ENCODE peak calls at places on chromosomes 7 and 10, in nine cellular contexts. One of them, this sample, is unnamed.

GRCh38 chr10:123521556-123521955 is 144.6 kb upstream of the GPR26 start:
- DNase-seq in cardiac muscle cell: no peak
- DNase-seq in H1: no peak
- DNase-seq in SJSA1: no peak
- DNase-seq in HepG2: no peak
- DNase-seq in skeletal muscle cell: no peak
- DNase-seq in adrenal gland: no peak
- DNase-seq in brain microvascular endothelial cell: no peak
- DNase-seq in body of pancreas: no peak
- DNase-seq in this sample: no peak

GRCh38 chr7:131250331-131250730 is 77.3 kb upstream of the MKLN1 start:
- DNase-seq in adrenal gland: no peak
- DNase-seq in HepG2: no peak
- DNase-seq in H1: no peak
- DNase-seq in skeletal muscle cell: no peak
- DNase-seq in brain microvascular endothelial cell: no peak
- DNase-seq in SJSA1: no peak
- DNase-seq in cardiac muscle cell: peak
- DNase-seq in body of pancreas: no peak
- DNase-seq in this sample: no peak

GRCh38 chr10:31148955-31149354 is 117.3 kb upstream of the ZNF438 start:
- DNase-seq in SJSA1: no peak
- DNase-seq in body of pancreas: no peak
- DNase-seq in HepG2: no peak
- DNase-seq in adrenal gland: no peak
- DNase-seq in skeletal muscle cell: no peak
- DNase-seq in brain microvascular endothelial cell: no peak
- DNase-seq in cardiac muscle cell: no peak
- DNase-seq in H1: no peak
- DNase-seq in this sample: no peak

GRCh38 chr7:101681170-101682007 is 52.3 kb upstream of the MYL10 start:
- DNase-seq in adrenal gland: peak
- DNase-seq in SJSA1: peak
- DNase-seq in skeletal muscle cell: peak
- DNase-seq in HepG2: no peak
- DNase-seq in brain microvascular endothelial cell: peak
- DNase-seq in H1: no peak
- DNase-seq in body of pancreas: peak
- DNase-seq in cardiac muscle cell: no peak
- DNase-seq in this sample: peak

GRCh38 chr7:27640914-27641570 is 21.6 kb downstream of the HIBADH start:
- DNase-seq in H1: no peak
- DNase-seq in body of pancreas: peak
- DNase-seq in HepG2: peak
- DNase-seq in cardiac muscle cell: no peak
- DNase-seq in adrenal gland: no peak
- DNase-seq in brain microvascular endothelial cell: peak
- DNase-seq in skeletal muscle cell: peak
- DNase-seq in SJSA1: peak
- DNase-seq in this sample: peak

GRCh38 chr10:78651287-78651686 is 417.5 kb upstream of the ZMIZ1 start:
- DNase-seq in skeletal muscle cell: no peak
- DNase-seq in brain microvascular endothelial cell: no peak
- DNase-seq in SJSA1: no peak
- DNase-seq in HepG2: no peak
- DNase-seq in adrenal gland: no peak
- DNase-seq in body of pancreas: no peak
- DNase-seq in cardiac muscle cell: no peak
- DNase-seq in H1: no peak
- DNase-seq in this sample: no peak

GRCh38 chr10:49113741-49114141 is 1.6 kb downstream of the VSTM4 start:
- DNase-seq in H1: no peak
- DNase-seq in HepG2: no peak
- DNase-seq in body of pancreas: no peak
- DNase-seq in adrenal gland: peak
- DNase-seq in brain microvascular endothelial cell: no peak
- DNase-seq in skeletal muscle cell: no peak
- DNase-seq in SJSA1: no peak
- DNase-seq in cardiac muscle cell: no peak
- DNase-seq in this sample: no peak

GRCh38 chr7:159143780-159144755 is 599 bp downstream of the VIPR2 start:
- DNase-seq in brain microvascular endothelial cell: no peak
- DNase-seq in skeletal muscle cell: no peak
- DNase-seq in HepG2: no peak
- DNase-seq in H1: no peak
- DNase-seq in cardiac muscle cell: peak
- DNase-seq in adrenal gland: no peak
- DNase-seq in body of pancreas: peak
- DNase-seq in SJSA1: no peak
- DNase-seq in this sample: no peak

GRCh38 chr10:61543831-61544230 is 90.7 kb upstream of the TMEM26 start:
- DNase-seq in skeletal muscle cell: no peak
- DNase-seq in cardiac muscle cell: no peak
- DNase-seq in body of pancreas: no peak
- DNase-seq in adrenal gland: no peak
- DNase-seq in brain microvascular endothelial cell: no peak
- DNase-seq in SJSA1: no peak
- DNase-seq in HepG2: no peak
- DNase-seq in H1: no peak
- DNase-seq in this sample: no peak

GRCh38 chr10:35300063-35300699 is 36.1 kb upstream of the CCNY start:
- DNase-seq in body of pancreas: peak
- DNase-seq in brain microvascular endothelial cell: peak
- DNase-seq in H1: peak
- DNase-seq in SJSA1: peak
- DNase-seq in skeletal muscle cell: peak
- DNase-seq in cardiac muscle cell: no peak
- DNase-seq in HepG2: no peak
- DNase-seq in adrenal gland: no peak
- DNase-seq in this sample: no peak

GRCh38 chr7:126605553-126605952 is 647.2 kb downstream of the GRM8 start:
- DNase-seq in brain microvascular endothelial cell: no peak
- DNase-seq in body of pancreas: no peak
- DNase-seq in adrenal gland: no peak
- DNase-seq in cardiac muscle cell: no peak
- DNase-seq in SJSA1: no peak
- DNase-seq in skeletal muscle cell: no peak
- DNase-seq in HepG2: no peak
- DNase-seq in H1: no peak
- DNase-seq in this sample: no peak

GRCh38 chr10:28679941-28680752 is 2.8 kb downstream of the BAMBI start:
- DNase-seq in brain microvascular endothelial cell: no peak
- DNase-seq in cardiac muscle cell: peak
- DNase-seq in SJSA1: peak
- DNase-seq in HepG2: peak
- DNase-seq in body of pancreas: no peak
- DNase-seq in adrenal gland: no peak
- DNase-seq in skeletal muscle cell: no peak
- DNase-seq in H1: no peak
- DNase-seq in this sample: no peak

GRCh38 chr10:43573250-43574034 is 974 bp downstream of the ZNF239 start:
- DNase-seq in cardiac muscle cell: no peak
- DNase-seq in adrenal gland: peak
- DNase-seq in brain microvascular endothelial cell: no peak
- DNase-seq in HepG2: no peak
- DNase-seq in body of pancreas: no peak
- DNase-seq in H1: no peak
- DNase-seq in SJSA1: no peak
- DNase-seq in skeletal muscle cell: no peak
- DNase-seq in this sample: no peak

GRCh38 chr7:114722562-114722961 is 199.3 kb upstream of the MDFIC start:
- DNase-seq in SJSA1: no peak
- DNase-seq in body of pancreas: no peak
- DNase-seq in HepG2: no peak
- DNase-seq in adrenal gland: no peak
- DNase-seq in brain microvascular endothelial cell: no peak
- DNase-seq in skeletal muscle cell: no peak
- DNase-seq in cardiac muscle cell: no peak
- DNase-seq in H1: no peak
- DNase-seq in this sample: no peak

GRCh38 chr7:46715579-46715978 is 794.5 kb upstream of the IGFBP3 start:
- DNase-seq in H1: no peak
- DNase-seq in skeletal muscle cell: no peak
- DNase-seq in body of pancreas: no peak
- DNase-seq in SJSA1: no peak
- DNase-seq in adrenal gland: no peak
- DNase-seq in HepG2: no peak
- DNase-seq in cardiac muscle cell: no peak
- DNase-seq in brain microvascular endothelial cell: no peak
- DNase-seq in this sample: no peak

GRCh38 chr7:124909808-124910207 is 19.8 kb downstream of the POT1 start:
- DNase-seq in HepG2: no peak
- DNase-seq in body of pancreas: no peak
- DNase-seq in SJSA1: no peak
- DNase-seq in H1: no peak
- DNase-seq in adrenal gland: no peak
- DNase-seq in cardiac muscle cell: no peak
- DNase-seq in skeletal muscle cell: no peak
- DNase-seq in brain microvascular endothelial cell: no peak
- DNase-seq in this sample: no peak

GRCh38 chr10:33237736-33238624 is 96.5 kb downstream of the NRP1 start:
- DNase-seq in SJSA1: peak
- DNase-seq in H1: peak
- DNase-seq in body of pancreas: no peak
- DNase-seq in skeletal muscle cell: peak
- DNase-seq in HepG2: peak
- DNase-seq in cardiac muscle cell: no peak
- DNase-seq in adrenal gland: no peak
- DNase-seq in brain microvascular endothelial cell: peak
- DNase-seq in this sample: peak

GRCh38 chr7:1917221-1918062 is 247.4 kb downstream of the ELFN1 start:
- DNase-seq in body of pancreas: no peak
- DNase-seq in HepG2: no peak
- DNase-seq in H1: no peak
- DNase-seq in cardiac muscle cell: no peak
- DNase-seq in adrenal gland: no peak
- DNase-seq in SJSA1: no peak
- DNase-seq in brain microvascular endothelial cell: no peak
- DNase-seq in skeletal muscle cell: no peak
- DNase-seq in this sample: no peak

GRCh38 chr10:85138046-85138445 is 809.7 kb downstream of the CCSER2 start:
- DNase-seq in adrenal gland: no peak
- DNase-seq in HepG2: no peak
- DNase-seq in SJSA1: no peak
- DNase-seq in body of pancreas: no peak
- DNase-seq in H1: no peak
- DNase-seq in brain microvascular endothelial cell: no peak
- DNase-seq in cardiac muscle cell: no peak
- DNase-seq in skeletal muscle cell: no peak
- DNase-seq in this sample: no peak

GRCh38 chr7:85021090-85021704 is 165.7 kb downstream of the SEMA3D start:
- DNase-seq in SJSA1: peak
- DNase-seq in skeletal muscle cell: no peak
- DNase-seq in adrenal gland: no peak
- DNase-seq in body of pancreas: no peak
- DNase-seq in H1: no peak
- DNase-seq in HepG2: no peak
- DNase-seq in brain microvascular endothelial cell: no peak
- DNase-seq in cardiac muscle cell: peak
- DNase-seq in this sample: no peak

GRCh38 chr10:119725550-119726290 is at the start of gene INPP5F:
- DNase-seq in SJSA1: peak
- DNase-seq in skeletal muscle cell: peak
- DNase-seq in adrenal gland: peak
- DNase-seq in H1: peak
- DNase-seq in body of pancreas: peak
- DNase-seq in cardiac muscle cell: peak
- DNase-seq in HepG2: peak
- DNase-seq in brain microvascular endothelial cell: peak
- DNase-seq in this sample: peak
- H3K4me3 ChIP-seq in SJSA1: peak
- H3K4me3 ChIP-seq in skeletal muscle cell: peak
- H3K4me3 ChIP-seq in adrenal gland: peak
- H3K4me3 ChIP-seq in H1: peak
- H3K4me3 ChIP-seq in body of pancreas: peak
- H3K4me3 ChIP-seq in cardiac muscle cell: peak
- H3K4me3 ChIP-seq in HepG2: peak
- H3K4me3 ChIP-seq in brain microvascular endothelial cell: peak
- H3K4me3 ChIP-seq in this sample: peak

GRCh38 chr7:31052504-31052840 is 364 bp downstream of the ADCYAP1R1 start:
- DNase-seq in HepG2: no peak
- DNase-seq in brain microvascular endothelial cell: no peak
- DNase-seq in cardiac muscle cell: no peak
- DNase-seq in skeletal muscle cell: no peak
- DNase-seq in H1: no peak
- DNase-seq in adrenal gland: no peak
- DNase-seq in body of pancreas: no peak
- DNase-seq in SJSA1: no peak
- DNase-seq in this sample: no peak
- H3K4me3 ChIP-seq in HepG2: no peak
- H3K4me3 ChIP-seq in brain microvascular endothelial cell: no peak
- H3K4me3 ChIP-seq in cardiac muscle cell: peak
- H3K4me3 ChIP-seq in skeletal muscle cell: no peak
- H3K4me3 ChIP-seq in H1: peak
- H3K4me3 ChIP-seq in adrenal gland: no peak
- H3K4me3 ChIP-seq in body of pancreas: no peak
- H3K4me3 ChIP-seq in SJSA1: no peak
- H3K4me3 ChIP-seq in this sample: no peak

DNA sequence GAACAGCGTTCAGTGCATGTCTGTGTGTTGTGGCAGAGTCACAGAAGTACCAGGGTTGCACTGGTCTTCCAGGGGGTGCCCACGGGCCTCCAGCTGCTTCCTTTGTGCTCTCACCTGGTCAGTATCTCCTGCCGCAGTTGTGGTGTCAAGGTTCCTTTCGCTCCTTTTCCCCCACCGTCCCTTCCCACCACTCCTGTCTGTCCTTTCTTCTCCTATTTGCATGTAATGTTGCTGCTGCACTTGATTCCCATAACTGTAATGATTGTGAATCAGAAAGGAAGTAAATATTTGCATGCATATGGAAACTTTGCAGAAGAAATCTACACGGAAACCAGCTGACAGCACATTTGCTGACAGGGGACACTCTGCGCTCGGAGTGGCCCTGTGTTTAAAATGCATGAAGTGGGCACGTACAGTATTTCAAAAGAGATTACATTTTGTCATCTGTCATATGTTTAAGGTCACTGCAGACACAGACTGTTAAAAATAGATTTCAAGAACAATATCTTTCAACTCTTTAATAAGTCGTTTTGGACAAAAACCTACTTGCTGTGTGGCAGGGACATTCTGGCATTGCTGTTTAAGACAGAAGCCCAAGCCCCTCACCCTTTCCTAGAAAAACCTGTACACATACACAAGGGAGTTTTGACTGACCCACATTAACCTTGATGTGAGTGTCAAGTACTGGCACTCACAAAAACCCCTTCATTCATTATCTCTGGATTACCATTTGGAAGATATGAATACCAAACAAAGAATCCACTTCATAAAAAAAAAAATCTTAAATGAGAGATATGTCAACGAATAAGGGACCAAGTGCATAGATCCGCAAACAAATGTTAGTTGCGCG is 336.7 kb upstream of the KLF6 start:
- DNase-seq in H1: no peak
- DNase-seq in adrenal gland: no peak
- DNase-seq in HepG2: no peak
- DNase-seq in skeletal muscle cell: no peak
- DNase-seq in cardiac muscle cell: no peak
- DNase-seq in SJSA1: no peak
- DNase-seq in body of pancreas: peak
- DNase-seq in brain microvascular endothelial cell: no peak
- DNase-seq in this sample: no peak
- H3K4me3 ChIP-seq in H1: no peak
- H3K4me3 ChIP-seq in adrenal gland: no peak
- H3K4me3 ChIP-seq in HepG2: no peak
- H3K4me3 ChIP-seq in skeletal muscle cell: no peak
- H3K4me3 ChIP-seq in cardiac muscle cell: no peak
- H3K4me3 ChIP-seq in SJSA1: no peak
- H3K4me3 ChIP-seq in body of pancreas: no peak
- H3K4me3 ChIP-seq in brain microvascular endothelial cell: no peak
- H3K4me3 ChIP-seq in this sample: no peak

GRCh38 chr7:76267107-76267834 is 35.2 kb upstream of the HSPB1 start:
- DNase-seq in cardiac muscle cell: peak
- DNase-seq in brain microvascular endothelial cell: no peak
- DNase-seq in adrenal gland: no peak
- DNase-seq in HepG2: no peak
- DNase-seq in SJSA1: no peak
- DNase-seq in skeletal muscle cell: no peak
- DNase-seq in H1: no peak
- DNase-seq in body of pancreas: no peak
- DNase-seq in this sample: no peak
- H3K4me3 ChIP-seq in cardiac muscle cell: peak
- H3K4me3 ChIP-seq in brain microvascular endothelial cell: no peak
- H3K4me3 ChIP-seq in adrenal gland: no peak
- H3K4me3 ChIP-seq in HepG2: no peak
- H3K4me3 ChIP-seq in SJSA1: no peak
- H3K4me3 ChIP-seq in skeletal muscle cell: peak
- H3K4me3 ChIP-seq in H1: peak
- H3K4me3 ChIP-seq in body of pancreas: no peak
- H3K4me3 ChIP-seq in this sample: peak